ENCODE peak calls at places on chromosomes 16 and 17, in four cellular contexts. Z, V, M and B are unnamed samples.
A peak's percentile ranks its signal among the peaks of the same experiment; 100 is the strongest.

GRCh38 chr17:6172642-6173330 is 102.6 kb downstream of the WSCD1 start:
- DNase-seq in Z (no peak), V (no peak), M (no peak), B (no peak)

GRCh38 chr16:7366041-7366440 is 33.4 kb downstream of the RBFOX1 start:
- DNase-seq in Z (no peak), V (no peak), M (no peak), B (no peak)

GRCh38 chr17:1087381-1088241 is 90.7 kb downstream of the TIMM22 start:
- DNase-seq in Z (no peak), V (no peak), M (peak; percentile 78), B (no peak)

GRCh38 chr16:27088216-27088615 is 21.5 kb downstream of the C16orf82 start:
- DNase-seq in Z (no peak), V (no peak), M (no peak), B (no peak)

GRCh38 chr16:47503936-47504335 is 42.8 kb downstream of the PHKB start:
- DNase-seq in Z (peak; percentile 3), V (no peak), M (no peak), B (no peak)

GRCh38 chr16:73000020-73000906 is 47.7 kb downstream of the ZFHX3 start:
- DNase-seq in Z (no peak), V (no peak), M (no peak), B (peak; percentile 91)

GRCh38 chr16:76201385-76201784 is 75.8 kb upstream of the CNTNAP4 start:
- DNase-seq in Z (no peak), V (no peak), M (no peak), B (no peak)

GRCh38 chr16:56424791-56425438 is 430 bp downstream of the AMFR start:
- DNase-seq in Z (no peak), V (no peak), M (peak; percentile 77), B (no peak)

GRCh38 chr16:84585886-84586285 is 32.0 kb downstream of the COTL1 start:
- DNase-seq in Z (peak; percentile 27), V (peak; percentile 38), M (peak; percentile 72), B (no peak)

GRCh38 chr16:47304563-47304962 is 156.3 kb downstream of the ITFG1 start:
- DNase-seq in Z (no peak), V (no peak), M (no peak), B (no peak)

GRCh38 chr17:49193513-49194296 is 16.7 kb downstream of the GNGT2 start:
- DNase-seq in Z (peak; percentile 33), V (no peak), M (peak; percentile 64), B (no peak)

GRCh38 chr16:85417156-85417860 is 195.8 kb upstream of the GSE1 start:
- DNase-seq in Z (no peak), V (no peak), M (no peak), B (no peak)

GRCh38 chr17:62905233-62905632 is 60.8 kb upstream of the TANC2 start:
- DNase-seq in Z (no peak), V (no peak), M (no peak), B (no peak)

GRCh38 chr16:10782628-10783027 is 36.0 kb downstream of the TVP23A start:
- DNase-seq in Z (no peak), V (no peak), M (no peak), B (no peak)

GRCh38 chr17:76940738-76941350 is 72.6 kb downstream of the MGAT5B start:
- DNase-seq in Z (no peak), V (peak; percentile 39), M (no peak), B (peak; percentile 23)

GRCh38 chr16:56701534-56701933 is 19.3 kb downstream of the MT1X start:
- DNase-seq in Z (no peak), V (no peak), M (no peak), B (no peak)

GRCh38 chr16:30997000-30997886 is 12.2 kb downstream of the HSD3B7 start:
- DNase-seq in Z (peak; percentile 43), V (peak; percentile 77), M (peak; percentile 99), B (peak; percentile 79)

GRCh38 chr17:7673239-7673638 is 14.1 kb downstream of the TP53 start:
- DNase-seq in Z (no peak), V (no peak), M (no peak), B (peak; percentile 27)

GRCh38 chr17:29764748-29765147 is 142.0 kb upstream of the CORO6 start:
- DNase-seq in Z (no peak), V (no peak), M (no peak), B (no peak)

GRCh38 chr16:89653656-89654295 is 3.7 kb downstream of the CHMP1A start:
- DNase-seq in Z (no peak), V (no peak), M (no peak), B (no peak)

GRCh38 chr16:48542020-48542473 is 67.9 kb downstream of the N4BP1 start:
- DNase-seq in Z (no peak), V (no peak), M (no peak), B (no peak)

GRCh38 chr16:30077656-30078055 is 1.9 kb downstream of the PPP4C start:
- DNase-seq in Z (no peak), V (no peak), M (no peak), B (no peak)

GRCh38 chr16:1256874-1257322 is 1.0 kb downstream of the TPSD1 start:
- DNase-seq in Z (no peak), V (no peak), M (no peak), B (no peak)

GRCh38 chr17:75267403-75268232 is 3.4 kb downstream of the MIF4GD start:
- DNase-seq in Z (no peak), V (peak; percentile 67), M (peak; percentile 49), B (peak; percentile 86)

GRCh38 chr17:65228734-65229390 is 91.7 kb downstream of the RGS9 start:
- DNase-seq in Z (peak; percentile 28), V (no peak), M (peak; percentile 40), B (no peak)

GRCh38 chr17:27545562-27546229 is 85.3 kb upstream of the LGALS9 start:
- DNase-seq in Z (no peak), V (no peak), M (no peak), B (no peak)

GRCh38 chr17:39963826-39964225 is 1.0 kb downstream of the GSDMA start:
- DNase-seq in Z (no peak), V (no peak), M (no peak), B (no peak)

GRCh38 chr17:13410214-13410613 is 191.5 kb downstream of the HS3ST3A1 start:
- DNase-seq in Z (no peak), V (no peak), M (no peak), B (no peak)

GRCh38 chr17:8698142-8699050 is 46.2 kb downstream of the CCDC42 start:
- DNase-seq in Z (no peak), V (no peak), M (peak; percentile 44), B (no peak)

GRCh38 chr17:70320642-70321345 is 151.5 kb downstream of the KCNJ2 start:
- DNase-seq in Z (no peak), V (no peak), M (no peak), B (no peak)

GRCh38 chr17:51341457-51341856 is 81.1 kb downstream of the UTP18 start:
- DNase-seq in Z (no peak), V (no peak), M (no peak), B (no peak)

GRCh38 chr17:51336112-51336822 is 75.9 kb downstream of the UTP18 start:
- DNase-seq in Z (no peak), V (no peak), M (no peak), B (no peak)

GRCh38 chr17:51346218-51346982 is 86.1 kb downstream of the UTP18 start:
- DNase-seq in Z (no peak), V (no peak), M (no peak), B (peak; percentile 57)

GRCh38 chr17:51347851-51348584 is 87.7 kb downstream of the UTP18 start:
- DNase-seq in Z (no peak), V (no peak), M (no peak), B (no peak)

DNA sequence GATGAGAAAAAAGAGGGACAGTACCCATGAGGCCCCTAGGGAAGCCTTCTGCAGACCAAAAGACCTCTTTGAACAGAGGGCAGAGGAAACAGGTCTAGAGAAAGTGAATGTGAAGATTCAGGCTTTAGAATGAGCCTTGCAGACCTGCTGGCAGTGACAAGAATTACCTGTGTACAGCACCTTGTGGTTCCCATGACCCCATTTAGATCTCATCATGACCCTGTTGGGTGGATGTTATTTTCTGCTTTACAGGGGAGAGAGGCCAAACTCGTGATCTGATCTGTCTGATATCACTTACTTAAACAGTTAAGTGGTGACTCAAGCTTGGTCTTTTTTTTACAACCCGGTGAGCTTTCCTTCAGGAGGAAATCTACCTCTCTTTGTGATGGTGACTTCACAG is 81.9 kb downstream of the UTP18 start:
- DNase-seq in Z (no peak), V (no peak), M (no peak), B (no peak)
- TF ChIP-seq FOSL1 in Z (no peak), V (no peak), M (peak; percentile 54), B (no peak)

DNA sequence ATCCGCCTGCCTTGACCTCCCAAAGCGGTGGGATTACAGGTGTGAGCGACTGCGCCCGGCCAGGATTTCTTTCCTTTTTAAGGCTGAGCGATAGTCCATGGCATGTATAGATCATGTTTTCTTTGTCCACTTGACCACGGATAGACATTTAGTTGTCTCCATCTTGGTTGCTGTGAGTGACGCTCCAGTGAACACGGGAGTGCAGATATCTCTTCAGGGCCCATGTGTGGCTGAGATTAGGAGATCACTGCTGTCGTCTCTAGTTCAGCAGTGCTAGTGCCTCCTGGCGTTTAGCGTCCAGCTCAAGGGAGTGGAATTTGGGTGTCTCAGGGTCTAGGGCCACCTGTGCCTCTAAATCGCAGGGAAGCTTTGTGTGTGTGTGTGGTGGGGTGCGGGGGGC is 41.5 kb downstream of the ABCC1 start:
- DNase-seq in Z (no peak), V (no peak), M (peak; percentile 30), B (no peak)
- TF ChIP-seq SRF in Z (no peak), V (no peak), M (no peak), B (no peak)

DNA sequence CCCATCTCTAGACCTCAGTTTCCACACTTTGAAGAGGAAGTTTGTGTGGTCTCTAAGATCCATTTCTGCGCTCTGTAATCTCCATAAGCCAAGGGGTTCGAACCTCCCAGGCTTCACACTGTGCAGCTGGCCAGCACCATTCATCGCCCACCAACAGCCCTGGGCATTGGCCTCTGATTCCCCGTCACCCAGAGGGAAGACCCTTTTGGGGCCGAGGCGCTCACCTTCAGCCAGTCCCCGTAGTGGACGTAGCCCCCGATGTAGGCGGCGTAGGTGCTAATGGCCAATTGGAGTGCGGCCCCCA is 678 bp downstream of the TMEM101 start:
- DNase-seq in Z (no peak), V (no peak), M (no peak), B (peak; percentile 65)
- TF ChIP-seq FOSL1 in Z (no peak), V (no peak), M (no peak), B (no peak)

DNA sequence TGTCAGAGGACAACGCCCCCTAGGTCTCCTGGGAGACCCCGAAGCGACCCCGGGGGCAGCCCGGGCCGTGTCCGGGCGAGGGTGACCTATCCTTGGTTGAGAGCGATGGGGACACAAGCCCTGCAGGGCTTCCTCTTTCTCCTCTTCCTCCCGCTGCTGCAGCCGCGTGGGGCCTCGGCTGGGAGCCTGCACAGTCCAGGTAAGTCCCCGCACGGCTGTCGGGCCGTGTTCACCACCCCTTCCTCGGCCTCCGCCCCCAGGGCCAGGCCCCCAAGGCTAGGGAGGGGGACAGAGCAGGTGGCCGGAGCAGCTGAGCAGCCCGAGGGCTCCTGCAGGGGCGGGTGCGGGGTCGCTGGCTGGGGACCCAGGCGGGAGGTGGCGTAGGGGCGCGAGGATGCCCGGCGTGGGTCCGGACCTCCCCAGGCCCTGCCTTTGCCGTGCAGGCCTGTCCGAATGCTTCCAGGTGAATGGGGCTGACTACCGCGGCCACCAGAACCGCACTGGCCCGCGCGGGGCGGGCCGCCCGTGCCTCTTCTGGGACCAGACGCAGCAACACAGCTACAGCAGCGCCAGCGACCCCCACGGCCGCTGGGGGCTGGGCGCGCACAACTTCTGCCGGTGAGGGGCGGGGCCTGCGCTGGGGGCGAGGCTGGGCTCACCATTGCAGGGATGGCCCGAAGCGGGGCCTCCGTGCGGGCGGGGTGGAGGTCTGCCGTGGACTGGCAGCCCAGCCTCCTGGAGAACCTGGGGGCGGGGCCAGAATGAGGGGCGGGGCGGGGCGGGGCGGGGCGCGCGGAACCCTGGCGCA is 545 bp downstream of the KREMEN2 start:
- DNase-seq in Z (peak; percentile 76), V (no peak), M (peak; percentile 87), B (peak; percentile 74)
- TF ChIP-seq SRF in Z (no peak), V (no peak), M (no peak), B (no peak)